ENCODE peak calls at places on chromosomes 16 and 17, in five cellular contexts. N is testis; T is AG10803; F is endothelial cell; R is activated naive CD4-positive, alpha-beta T cell treated with anti-CD3 and anti-CD28 coated beads for 36 hours. V is an unnamed sample.

GRCh38 chr16:54288592-54289241 is 2.1 kb upstream of the IRX3 start:
- DNase-seq in N (no peak), T (no peak), R (no peak), F (no peak), V (no peak)

GRCh38 chr16:23160574-23160973 is 11.3 kb upstream of the USP31 start:
- DNase-seq in N (no peak), F (no peak), T (no peak), R (no peak), V (no peak)

GRCh38 chr16:668519-669171 is 713 bp downstream of the RHOT2 start:
- DNase-seq in N (no peak), F (no peak), R (no peak), T (no peak), V (no peak)

GRCh38 chr17:7282752-7283321 is 1.3 kb downstream of the SLC2A4 start:
- DNase-seq in N (no peak), T (no peak), F (no peak), R (peak; percentile 16), V (no peak)

GRCh38 chr17:6097005-6097279 is 26.8 kb downstream of the WSCD1 start:
- DNase-seq in T (no peak), N (no peak), F (no peak), R (no peak), V (no peak)

GRCh38 chr16:79535130-79535529 is 65.4 kb downstream of the MAF start:
- DNase-seq in F (no peak), N (no peak), T (no peak), R (no peak), V (no peak)

GRCh38 chr17:43169561-43170139 is 1.4 kb upstream of the NBR1 start:
- DNase-seq in T (peak; percentile 44), R (no peak), N (peak; percentile 46), F (peak; percentile 34), V (no peak)

GRCh38 chr17:64572682-64573154 is 65.9 kb downstream of the CEP95 start:
- DNase-seq in T (peak; percentile 88), R (peak; percentile 7), F (no peak), N (no peak), V (no peak)

GRCh38 chr17:78940241-78940640 is 15.1 kb upstream of the TIMP2 start:
- DNase-seq in T (no peak), F (no peak), N (no peak), R (no peak), V (no peak)

GRCh38 chr17:68352041-68352440 is 60.7 kb downstream of the ARSG start:
- DNase-seq in R (no peak), N (no peak), T (peak; percentile 34), F (no peak), V (no peak)

GRCh38 chr16:71289732-71290062 is 495 bp upstream of the CMTR2 start:
- DNase-seq in R (no peak), T (no peak), N (no peak), F (no peak), V (no peak)

GRCh38 chr17:62761884-62762283 is 46.2 kb downstream of the MARCHF10 start:
- DNase-seq in T (no peak), N (no peak), R (no peak), F (no peak), V (no peak)

GRCh38 chr16:57694556-57695377 is at the start of gene DRC7:
- DNase-seq in F (peak; percentile 69), N (peak; percentile 69), R (peak; percentile 22), T (no peak), V (no peak)

GRCh38 chr17:76527430-76528111 is 9.9 kb downstream of the CYGB start:
- DNase-seq in T (peak; percentile 15), F (no peak), R (peak; percentile 59), N (peak; percentile 64), V (no peak)

GRCh38 chr17:59627770-59628171 is 8.1 kb downstream of the CLTC start:
- DNase-seq in N (no peak), F (no peak), T (no peak), R (no peak), V (no peak)

GRCh38 chr17:30251931-30252330 is 16.4 kb upstream of the SLC6A4 start:
- DNase-seq in F (no peak), R (no peak), T (no peak), N (no peak), V (no peak)

GRCh38 chr16:8229011-8229520 is 361.2 kb downstream of the TMEM114 start:
- DNase-seq in F (no peak), T (no peak), N (no peak), R (no peak), V (no peak)

GRCh38 chr16:88716601-88717001 is 10.3 kb downstream of the CTU2 start:
- DNase-seq in N (no peak), R (no peak), F (no peak), T (no peak), V (no peak)

GRCh38 chr16:57761301-57761700 is 25.7 kb downstream of the KATNB1 start:
- DNase-seq in F (no peak), R (no peak), T (no peak), N (no peak), V (no peak)

GRCh38 chr17:3980381-3980975 is 16.2 kb upstream of the ATP2A3 start:
- DNase-seq in N (no peak), F (no peak), T (no peak), R (no peak), V (no peak)

GRCh38 chr16:85514601-85515318 is 98.4 kb upstream of the GSE1 start:
- DNase-seq in F (no peak), N (no peak), R (no peak), T (peak; percentile 96), V (no peak)

GRCh38 chr17:66542967-66543525 is 240.6 kb downstream of the PRKCA start:
- DNase-seq in N (no peak), T (peak; percentile 82), R (no peak), F (no peak), V (no peak)